ENCODE peak calls at places on chromosomes 13 and 19, in six cellular contexts. One of them, this sample, is unnamed.

GRCh38 chr19:43639507-43640423 is at the start of gene CADM4:
- DNase-seq in effector memory CD8-positive, alpha-beta T cell: peak
- DNase-seq in activated T-cell treated with anti-CD3 and anti-CD28 coated beads, Interleukin-2, amount 50 U/mL, for 72 hours: peak
- DNase-seq in IMR-90: no peak
- DNase-seq in mucosa of descending colon: peak
- DNase-seq in GF-D8: no peak
- DNase-seq in this sample: no peak

GRCh38 chr19:17872251-17873001 is 681 bp downstream of the SLC5A5 start:
- DNase-seq in effector memory CD8-positive, alpha-beta T cell: no peak
- DNase-seq in activated T-cell treated with anti-CD3 and anti-CD28 coated beads, Interleukin-2, amount 50 U/mL, for 72 hours: peak
- DNase-seq in IMR-90: no peak
- DNase-seq in mucosa of descending colon: peak
- DNase-seq in GF-D8: peak
- DNase-seq in this sample: peak

GRCh38 chr19:47633996-47634395 is 25.1 kb downstream of the BICRA start:
- DNase-seq in effector memory CD8-positive, alpha-beta T cell: no peak
- DNase-seq in activated T-cell treated with anti-CD3 and anti-CD28 coated beads, Interleukin-2, amount 50 U/mL, for 72 hours: no peak
- DNase-seq in IMR-90: no peak
- DNase-seq in mucosa of descending colon: no peak
- DNase-seq in GF-D8: no peak
- DNase-seq in this sample: no peak

GRCh38 chr13:97866751-97867150 is 86.7 kb upstream of the IPO5 start:
- DNase-seq in effector memory CD8-positive, alpha-beta T cell: no peak
- DNase-seq in activated T-cell treated with anti-CD3 and anti-CD28 coated beads, Interleukin-2, amount 50 U/mL, for 72 hours: no peak
- DNase-seq in IMR-90: no peak
- DNase-seq in mucosa of descending colon: no peak
- DNase-seq in GF-D8: no peak
- DNase-seq in this sample: no peak

GRCh38 chr13:46607768-46608553 is 55.0 kb downstream of the LRCH1 start:
- DNase-seq in effector memory CD8-positive, alpha-beta T cell: no peak
- DNase-seq in activated T-cell treated with anti-CD3 and anti-CD28 coated beads, Interleukin-2, amount 50 U/mL, for 72 hours: peak
- DNase-seq in IMR-90: no peak
- DNase-seq in mucosa of descending colon: peak
- DNase-seq in GF-D8: no peak
- DNase-seq in this sample: no peak

GRCh38 chr13:97768134-97768533 is 185.3 kb upstream of the IPO5 start:
- DNase-seq in effector memory CD8-positive, alpha-beta T cell: no peak
- DNase-seq in activated T-cell treated with anti-CD3 and anti-CD28 coated beads, Interleukin-2, amount 50 U/mL, for 72 hours: no peak
- DNase-seq in IMR-90: no peak
- DNase-seq in mucosa of descending colon: no peak
- DNase-seq in GF-D8: no peak
- DNase-seq in this sample: no peak

GRCh38 chr13:110209950-110210603 is 96.9 kb downstream of the COL4A1 start:
- DNase-seq in effector memory CD8-positive, alpha-beta T cell: no peak
- DNase-seq in activated T-cell treated with anti-CD3 and anti-CD28 coated beads, Interleukin-2, amount 50 U/mL, for 72 hours: no peak
- DNase-seq in IMR-90: no peak
- DNase-seq in mucosa of descending colon: no peak
- DNase-seq in GF-D8: no peak
- DNase-seq in this sample: no peak

GRCh38 chr13:98978280-98978679 is 416 bp upstream of the DOCK9 start:
- DNase-seq in effector memory CD8-positive, alpha-beta T cell: no peak
- DNase-seq in activated T-cell treated with anti-CD3 and anti-CD28 coated beads, Interleukin-2, amount 50 U/mL, for 72 hours: no peak
- DNase-seq in IMR-90: peak
- DNase-seq in mucosa of descending colon: no peak
- DNase-seq in GF-D8: no peak
- DNase-seq in this sample: no peak

GRCh38 chr19:49151339-49152217 is 3.6 kb downstream of the HRC start:
- DNase-seq in effector memory CD8-positive, alpha-beta T cell: peak
- DNase-seq in activated T-cell treated with anti-CD3 and anti-CD28 coated beads, Interleukin-2, amount 50 U/mL, for 72 hours: peak
- DNase-seq in IMR-90: peak
- DNase-seq in mucosa of descending colon: peak
- DNase-seq in GF-D8: peak
- DNase-seq in this sample: peak

GRCh38 chr19:15432018-15432494 is 13.3 kb upstream of the AKAP8L start:
- DNase-seq in effector memory CD8-positive, alpha-beta T cell: no peak
- DNase-seq in activated T-cell treated with anti-CD3 and anti-CD28 coated beads, Interleukin-2, amount 50 U/mL, for 72 hours: peak
- DNase-seq in IMR-90: no peak
- DNase-seq in mucosa of descending colon: no peak
- DNase-seq in GF-D8: no peak
- DNase-seq in this sample: peak

GRCh38 chr13:28099396-28100148 is 804 bp downstream of the FLT3 start:
- DNase-seq in effector memory CD8-positive, alpha-beta T cell: no peak
- DNase-seq in activated T-cell treated with anti-CD3 and anti-CD28 coated beads, Interleukin-2, amount 50 U/mL, for 72 hours: no peak
- DNase-seq in IMR-90: no peak
- DNase-seq in mucosa of descending colon: no peak
- DNase-seq in GF-D8: no peak
- DNase-seq in this sample: no peak

GRCh38 chr19:347946-348861 is 3.6 kb upstream of the MIER2 start:
- DNase-seq in effector memory CD8-positive, alpha-beta T cell: no peak
- DNase-seq in activated T-cell treated with anti-CD3 and anti-CD28 coated beads, Interleukin-2, amount 50 U/mL, for 72 hours: no peak
- DNase-seq in IMR-90: no peak
- DNase-seq in mucosa of descending colon: no peak
- DNase-seq in GF-D8: no peak
- DNase-seq in this sample: no peak

GRCh38 chr13:94860981-94861407 is 148.6 kb upstream of the SOX21 start:
- DNase-seq in effector memory CD8-positive, alpha-beta T cell: no peak
- DNase-seq in activated T-cell treated with anti-CD3 and anti-CD28 coated beads, Interleukin-2, amount 50 U/mL, for 72 hours: no peak
- DNase-seq in IMR-90: peak
- DNase-seq in mucosa of descending colon: no peak
- DNase-seq in GF-D8: peak
- DNase-seq in this sample: peak

GRCh38 chr13:40910324-40911050 is 108.6 kb downstream of the ELF1 start:
- DNase-seq in effector memory CD8-positive, alpha-beta T cell: no peak
- DNase-seq in activated T-cell treated with anti-CD3 and anti-CD28 coated beads, Interleukin-2, amount 50 U/mL, for 72 hours: no peak
- DNase-seq in IMR-90: peak
- DNase-seq in mucosa of descending colon: no peak
- DNase-seq in GF-D8: no peak
- DNase-seq in this sample: no peak

GRCh38 chr13:114226699-114227323 is 7.9 kb upstream of the CDC16 start:
- DNase-seq in effector memory CD8-positive, alpha-beta T cell: peak
- DNase-seq in activated T-cell treated with anti-CD3 and anti-CD28 coated beads, Interleukin-2, amount 50 U/mL, for 72 hours: peak
- DNase-seq in IMR-90: peak
- DNase-seq in mucosa of descending colon: peak
- DNase-seq in GF-D8: peak
- DNase-seq in this sample: peak

GRCh38 chr13:34258646-34259386 is 440.9 kb downstream of the RFC3 start:
- DNase-seq in effector memory CD8-positive, alpha-beta T cell: no peak
- DNase-seq in activated T-cell treated with anti-CD3 and anti-CD28 coated beads, Interleukin-2, amount 50 U/mL, for 72 hours: no peak
- DNase-seq in IMR-90: no peak
- DNase-seq in mucosa of descending colon: no peak
- DNase-seq in GF-D8: no peak
- DNase-seq in this sample: no peak

GRCh38 chr13:40442191-40442590 is 224.2 kb downstream of the FOXO1 start:
- DNase-seq in effector memory CD8-positive, alpha-beta T cell: no peak
- DNase-seq in activated T-cell treated with anti-CD3 and anti-CD28 coated beads, Interleukin-2, amount 50 U/mL, for 72 hours: no peak
- DNase-seq in IMR-90: no peak
- DNase-seq in mucosa of descending colon: no peak
- DNase-seq in GF-D8: no peak
- DNase-seq in this sample: no peak

GRCh38 chr19:49421039-49421877 is 2.0 kb downstream of the PTH2 start:
- DNase-seq in effector memory CD8-positive, alpha-beta T cell: no peak
- DNase-seq in activated T-cell treated with anti-CD3 and anti-CD28 coated beads, Interleukin-2, amount 50 U/mL, for 72 hours: peak
- DNase-seq in IMR-90: peak
- DNase-seq in mucosa of descending colon: peak
- DNase-seq in GF-D8: no peak
- DNase-seq in this sample: peak

GRCh38 chr19:23283925-23284324 is 33.7 kb upstream of the ZNF724 start:
- DNase-seq in effector memory CD8-positive, alpha-beta T cell: peak
- DNase-seq in activated T-cell treated with anti-CD3 and anti-CD28 coated beads, Interleukin-2, amount 50 U/mL, for 72 hours: peak
- DNase-seq in IMR-90: peak
- DNase-seq in mucosa of descending colon: peak
- DNase-seq in GF-D8: no peak
- DNase-seq in this sample: peak

This sample was measured in KBM-7.